ENCODE peak calls at places on chromosomes 12 and 14, in ten cellular contexts. T, B, W, Z, Q, U, C, H, E and G are unnamed samples.

GRCh38 chr12:48779869-48780268 is 9.0 kb downstream of the ADCY6 start:
- DNase-seq in E (no peak), C (no peak), B (no peak), T (no peak), Q (no peak), H (no peak), W (peak; percentile 46), Z (no peak), U (no peak), G (no peak)

GRCh38 chr12:65798903-65799302 is 25.4 kb upstream of the HMGA2 start:
- DNase-seq in Q (no peak), U (no peak), C (no peak), W (no peak), E (no peak), T (no peak), B (no peak), H (no peak), Z (no peak), G (no peak)

GRCh38 chr14:98227727-98228111 is 1044.3 kb downstream of the BCL11B start:
- DNase-seq in E (no peak), C (no peak), U (no peak), H (no peak), W (no peak), B (no peak), T (no peak), Z (no peak), Q (no peak), G (no peak)

GRCh38 chr12:70154087-70154486 is 89.1 kb upstream of the CNOT2 start:
- DNase-seq in U (no peak), Q (no peak), B (no peak), H (no peak), E (no peak), T (no peak), Z (no peak), W (no peak), C (no peak), G (no peak)

GRCh38 chr12:46209914-46210834 is 58.7 kb downstream of the SLC38A1 start:
- DNase-seq in W (no peak), E (peak; percentile 50), C (peak; percentile 77), H (peak; percentile 44), B (no peak), U (no peak), T (peak; percentile 59), Q (no peak), Z (peak; percentile 69), G (peak; percentile 87)

GRCh38 chr12:1744932-1745331 is 54.1 kb downstream of the ADIPOR2 start:
- DNase-seq in U (no peak), H (no peak), T (no peak), B (no peak), C (no peak), W (peak; percentile 17), Q (no peak), Z (no peak), E (no peak), G (no peak)

GRCh38 chr14:63928744-63929174 is 76.0 kb downstream of the SYNE2 start:
- DNase-seq in T (no peak), U (no peak), B (no peak), H (no peak), W (no peak), E (no peak), C (no peak), Q (no peak), Z (no peak), G (no peak)

GRCh38 chr12:25084816-25085215 is 110.1 kb downstream of the DNAI7 start:
- DNase-seq in C (no peak), Q (no peak), B (no peak), T (no peak), W (no peak), H (no peak), U (no peak), Z (no peak), E (no peak), G (no peak)

GRCh38 chr12:126389215-126389841 is 1324.1 kb downstream of the AACS start:
- DNase-seq in E (no peak), B (no peak), W (no peak), U (no peak), Q (no peak), C (no peak), T (no peak), Z (no peak), H (no peak), G (no peak)

GRCh38 chr14:54472291-54472690 is 16.5 kb downstream of the GMFB start:
- DNase-seq in H (no peak), C (no peak), Q (no peak), W (no peak), B (no peak), E (no peak), T (no peak), U (no peak), Z (no peak), G (no peak)

GRCh38 chr12:89574736-89575208 is 48.9 kb upstream of the POC1B start:
- DNase-seq in Z (no peak), B (no peak), Q (no peak), T (no peak), E (no peak), C (no peak), U (no peak), W (peak; percentile 15), H (no peak), G (no peak)

GRCh38 chr12:119659289-119659897 is 8.5 kb upstream of the PRKAB1 start:
- DNase-seq in Z (no peak), E (no peak), C (peak; percentile 30), W (peak; percentile 59), Q (peak; percentile 56), H (peak; percentile 42), U (peak; percentile 54), T (peak; percentile 45), B (peak; percentile 16), G (no peak)

GRCh38 chr12:118332511-118332910 is 40.2 kb downstream of the TAOK3 start:
- DNase-seq in T (no peak), B (no peak), E (no peak), C (no peak), W (no peak), Q (no peak), H (no peak), Z (no peak), U (no peak), G (no peak)

GRCh38 chr12:123444396-123445026 is 8.0 kb upstream of the RILPL2 start:
- DNase-seq in Z (no peak), Q (no peak), H (no peak), E (no peak), T (no peak), B (no peak), U (no peak), W (no peak), C (no peak), G (no peak)

GRCh38 chr12:107448198-107448597 is 237.4 kb upstream of the PWP1 start:
- DNase-seq in Q (no peak), W (no peak), E (no peak), C (no peak), B (no peak), Z (no peak), U (peak; percentile 36), H (no peak), T (no peak), G (no peak)

GRCh38 chr14:35766700-35767082 is 42.4 kb downstream of the RALGAPA1 start:
- DNase-seq in U (no peak), E (no peak), H (no peak), B (no peak), Q (no peak), W (no peak), C (no peak), T (peak; percentile 14), Z (no peak), G (no peak)

GRCh38 chr14:24565766-24566165 is 10.3 kb downstream of the CTSG start:
- DNase-seq in B (no peak), E (no peak), Q (no peak), H (no peak), U (no peak), W (no peak), Z (no peak), C (no peak), T (no peak), G (no peak)

GRCh38 chr12:120194534-120195395 is at the start of gene GCN1:
- DNase-seq in T (peak; percentile 95), Q (peak; percentile 85), U (peak; percentile 84), W (peak; percentile 93), C (peak; percentile 91), E (peak; percentile 75), H (peak; percentile 72), Z (peak; percentile 88), B (peak; percentile 76), G (peak; percentile 80)

GRCh38 chr14:59116984-59117415 is 71.5 kb upstream of the DAAM1 start:
- DNase-seq in E (no peak), U (no peak), H (peak; percentile 94), B (no peak), Z (no peak), W (no peak), T (peak; percentile 4), Q (no peak), C (no peak), G (no peak)

GRCh38 chr14:93981874-93982683 is 5.7 kb upstream of the ASB2 start:
- DNase-seq in W (no peak), T (no peak), H (no peak), E (no peak), U (no peak), B (no peak), Z (no peak), Q (no peak), C (no peak), G (no peak)